ENCODE peak calls at places on chromosomes 5 and 9, in eight cellular contexts. One of them, this sample, is unnamed.

GRCh38 chr5:177005619-177006264 is 837 bp downstream of the UIMC1 start:
- DNase-seq in Calu3: peak; percentile 82
- DNase-seq in NT2/D1: peak; percentile 39
- DNase-seq in activated T-helper 9 cell treated with anti-CD3 and anti-CD28 coated beads, Interleukin-2, amount 50 U/mL, for 16 hours: peak; percentile 57
- DNase-seq in natural killer cell: peak; percentile 54
- DNase-seq in neuronal stem cell: peak; percentile 56
- DNase-seq in HFF-Myc: no peak
- DNase-seq in dermis blood vessel endothelial cell: peak; percentile 87
- DNase-seq in this sample: peak; percentile 66

GRCh38 chr5:179228341-179229121 is 116.7 kb downstream of the ADAMTS2 start:
- DNase-seq in Calu3: no peak
- DNase-seq in NT2/D1: no peak
- DNase-seq in activated T-helper 9 cell treated with anti-CD3 and anti-CD28 coated beads, Interleukin-2, amount 50 U/mL, for 16 hours: no peak
- DNase-seq in natural killer cell: no peak
- DNase-seq in neuronal stem cell: no peak
- DNase-seq in HFF-Myc: no peak
- DNase-seq in dermis blood vessel endothelial cell: no peak
- DNase-seq in this sample: no peak

GRCh38 chr9:6090272-6090671 is 74.8 kb upstream of the RANBP6 start:
- DNase-seq in Calu3: no peak
- DNase-seq in NT2/D1: no peak
- DNase-seq in activated T-helper 9 cell treated with anti-CD3 and anti-CD28 coated beads, Interleukin-2, amount 50 U/mL, for 16 hours: no peak
- DNase-seq in natural killer cell: no peak
- DNase-seq in neuronal stem cell: no peak
- DNase-seq in HFF-Myc: no peak
- DNase-seq in dermis blood vessel endothelial cell: no peak
- DNase-seq in this sample: no peak

GRCh38 chr5:94916619-94917018 is 298.1 kb downstream of the SLF1 start:
- DNase-seq in Calu3: peak; percentile 33
- DNase-seq in NT2/D1: no peak
- DNase-seq in activated T-helper 9 cell treated with anti-CD3 and anti-CD28 coated beads, Interleukin-2, amount 50 U/mL, for 16 hours: no peak
- DNase-seq in natural killer cell: no peak
- DNase-seq in neuronal stem cell: no peak
- DNase-seq in HFF-Myc: no peak
- DNase-seq in dermis blood vessel endothelial cell: no peak
- DNase-seq in this sample: no peak

GRCh38 chr9:4277531-4277991 is 22.3 kb downstream of the GLIS3 start:
- DNase-seq in Calu3: peak; percentile 15
- DNase-seq in NT2/D1: no peak
- DNase-seq in activated T-helper 9 cell treated with anti-CD3 and anti-CD28 coated beads, Interleukin-2, amount 50 U/mL, for 16 hours: no peak
- DNase-seq in natural killer cell: no peak
- DNase-seq in neuronal stem cell: no peak
- DNase-seq in HFF-Myc: no peak
- DNase-seq in dermis blood vessel endothelial cell: peak; percentile 67
- DNase-seq in this sample: no peak

GRCh38 chr9:127388856-127389238 is 8.1 kb upstream of the SLC2A8 start:
- DNase-seq in Calu3: no peak
- DNase-seq in NT2/D1: no peak
- DNase-seq in activated T-helper 9 cell treated with anti-CD3 and anti-CD28 coated beads, Interleukin-2, amount 50 U/mL, for 16 hours: no peak
- DNase-seq in natural killer cell: no peak
- DNase-seq in neuronal stem cell: no peak
- DNase-seq in HFF-Myc: no peak
- DNase-seq in dermis blood vessel endothelial cell: no peak
- DNase-seq in this sample: no peak

GRCh38 chr9:32431196-32431595 is 46.8 kb downstream of the ACO1 start:
- DNase-seq in Calu3: no peak
- DNase-seq in NT2/D1: no peak
- DNase-seq in activated T-helper 9 cell treated with anti-CD3 and anti-CD28 coated beads, Interleukin-2, amount 50 U/mL, for 16 hours: no peak
- DNase-seq in natural killer cell: no peak
- DNase-seq in neuronal stem cell: no peak
- DNase-seq in HFF-Myc: no peak
- DNase-seq in dermis blood vessel endothelial cell: peak; percentile 66
- DNase-seq in this sample: no peak

GRCh38 chr5:123951204-123951977 is 439.4 kb downstream of the CSNK1G3 start:
- DNase-seq in Calu3: peak; percentile 65
- DNase-seq in NT2/D1: no peak
- DNase-seq in activated T-helper 9 cell treated with anti-CD3 and anti-CD28 coated beads, Interleukin-2, amount 50 U/mL, for 16 hours: no peak
- DNase-seq in natural killer cell: no peak
- DNase-seq in neuronal stem cell: no peak
- DNase-seq in HFF-Myc: peak; percentile 79
- DNase-seq in dermis blood vessel endothelial cell: no peak
- DNase-seq in this sample: no peak

GRCh38 chr9:129666575-129666974 is 1.1 kb downstream of the PRRX2 start:
- DNase-seq in Calu3: no peak
- DNase-seq in NT2/D1: no peak
- DNase-seq in activated T-helper 9 cell treated with anti-CD3 and anti-CD28 coated beads, Interleukin-2, amount 50 U/mL, for 16 hours: no peak
- DNase-seq in natural killer cell: no peak
- DNase-seq in neuronal stem cell: peak; percentile 55
- DNase-seq in HFF-Myc: no peak
- DNase-seq in dermis blood vessel endothelial cell: no peak
- DNase-seq in this sample: no peak

GRCh38 chr9:74985041-74985440 is 32.3 kb upstream of the C9orf40 start:
- DNase-seq in Calu3: no peak
- DNase-seq in NT2/D1: no peak
- DNase-seq in activated T-helper 9 cell treated with anti-CD3 and anti-CD28 coated beads, Interleukin-2, amount 50 U/mL, for 16 hours: no peak
- DNase-seq in natural killer cell: no peak
- DNase-seq in neuronal stem cell: no peak
- DNase-seq in HFF-Myc: no peak
- DNase-seq in dermis blood vessel endothelial cell: no peak
- DNase-seq in this sample: no peak